ENCODE peak calls at places on chromosomes 6 and 20, in five cellular contexts. U is SK-N-SH, X is GM12892, O is HCT116, F is GM23338. V is an unnamed sample.

GRCh38 chr20:17635846-17636245 is 46.2 kb downstream of the RRBP1 start:
- DNase-seq in U (no peak), F (no peak), X (no peak), O (no peak), V (no peak)

GRCh38 chr6:28446818-28447511 is 3.7 kb upstream of the ZSCAN23 start:
- DNase-seq in F (peak; percentile 68), U (peak; percentile 60), X (no peak), O (no peak), V (no peak)

GRCh38 chr6:121436172-121436965 is 923 bp downstream of the GJA1 start:
- DNase-seq in U (no peak), F (peak; percentile 50), X (no peak), O (no peak), V (no peak)

GRCh38 chr20:60255866-60256265 is 297.6 kb downstream of the CDH26 start:
- DNase-seq in O (no peak), F (no peak), U (peak; percentile 12), X (no peak), V (no peak)

GRCh38 chr6:117615981-117616961 is 14.0 kb upstream of the GOPC start:
- DNase-seq in U (no peak), O (no peak), F (peak; percentile 92), X (no peak), V (no peak)

GRCh38 chr20:9059931-9060330 is 9.0 kb upstream of the PLCB4 start:
- DNase-seq in O (no peak), U (no peak), F (no peak), X (no peak), V (no peak)

GRCh38 chr6:105189026-105189680 is 9.3 kb upstream of the POPDC3 start:
- DNase-seq in X (no peak), U (no peak), O (no peak), F (no peak), V (no peak)

GRCh38 chr6:121838842-121839241 is 403.4 kb downstream of the GJA1 start:
- DNase-seq in U (no peak), X (no peak), O (no peak), F (no peak), V (no peak)

GRCh38 chr6:158072083-158072721 is 90.5 kb downstream of the SYNJ2 start:
- DNase-seq in F (peak; percentile 84), X (peak; percentile 71), U (peak; percentile 83), O (no peak), V (peak; percentile 87)

GRCh38 chr20:22581437-22582385 is 2.7 kb downstream of the FOXA2 start:
- DNase-seq in U (no peak), F (peak; percentile 47), X (no peak), O (no peak), V (no peak)

GRCh38 chr20:8664778-8665177 is 404.1 kb upstream of the PLCB4 start:
- DNase-seq in O (peak; percentile 2), U (no peak), X (no peak), F (peak; percentile 63), V (no peak)

GRCh38 chr6:146041282-146041681 is 12.4 kb downstream of the GRM1 start:
- DNase-seq in X (no peak), U (no peak), F (peak; percentile 83), O (peak; percentile 18), V (no peak)

GRCh38 chr20:13809373-13809772 is 24.5 kb downstream of the NDUFAF5 start:
- DNase-seq in F (no peak), X (no peak), U (no peak), O (no peak), V (no peak)

GRCh38 chr20:4102381-4102780 is 87.0 kb upstream of the RNF24 start:
- DNase-seq in O (no peak), X (no peak), U (no peak), F (no peak), V (no peak)

GRCh38 chr20:32116079-32116521 is 6.6 kb downstream of the TM9SF4 start:
- DNase-seq in F (peak; percentile 19), X (no peak), O (no peak), U (no peak), V (no peak)

GRCh38 chr6:158803733-158804143 is 15.4 kb downstream of the EZR start:
- DNase-seq in O (no peak), U (no peak), F (peak; percentile 43), X (peak; percentile 43), V (no peak)

GRCh38 chr20:18496042-18496441 is 983 bp downstream of the RBBP9 start:
- DNase-seq in O (no peak), F (peak; percentile 5), U (peak; percentile 47), X (no peak), V (no peak)

GRCh38 chr6:25136879-25137278 is 142.3 kb upstream of the CARMIL1 start:
- DNase-seq in F (no peak), U (no peak), X (no peak), O (no peak), V (no peak)

GRCh38 chr6:42744351-42744890 is 1.5 kb downstream of the TBCC start:
- DNase-seq in F (peak; percentile 6), X (no peak), U (no peak), O (no peak), V (no peak)

GRCh38 chr6:105112577-105112976 is 67.2 kb downstream of the POPDC3 start:
- DNase-seq in X (no peak), O (no peak), F (peak; percentile 44), U (no peak), V (no peak)

GRCh38 chr6:53718597-53719460 is 53.3 kb upstream of the KLHL31 start:
- DNase-seq in U (peak; percentile 45), F (peak; percentile 91), O (peak; percentile 65), X (peak; percentile 22), V (no peak)

GRCh38 chr6:151482290-151482689 is 11.5 kb upstream of the CCDC170 start:
- DNase-seq in O (no peak), X (no peak), F (no peak), U (no peak), V (no peak)

GRCh38 chr20:48648482-48649051 is 179.2 kb downstream of the PREX1 start:
- DNase-seq in F (no peak), U (no peak), X (no peak), O (no peak), V (no peak)

GRCh38 chr6:98944598-98945011 is 3.1 kb downstream of the FBXL4 start:
- DNase-seq in O (no peak), F (no peak), U (peak; percentile 30), X (no peak), V (no peak)

GRCh38 chr6:87378947-87379346 is 28.8 kb upstream of the CFAP206 start:
- DNase-seq in U (no peak), O (no peak), F (no peak), X (no peak), V (no peak)

GRCh38 chr20:57397004-57397692 is 6.0 kb downstream of the RBM38 start:
- DNase-seq in X (no peak), U (no peak), F (no peak), O (no peak), V (peak; percentile 66)

DNA sequence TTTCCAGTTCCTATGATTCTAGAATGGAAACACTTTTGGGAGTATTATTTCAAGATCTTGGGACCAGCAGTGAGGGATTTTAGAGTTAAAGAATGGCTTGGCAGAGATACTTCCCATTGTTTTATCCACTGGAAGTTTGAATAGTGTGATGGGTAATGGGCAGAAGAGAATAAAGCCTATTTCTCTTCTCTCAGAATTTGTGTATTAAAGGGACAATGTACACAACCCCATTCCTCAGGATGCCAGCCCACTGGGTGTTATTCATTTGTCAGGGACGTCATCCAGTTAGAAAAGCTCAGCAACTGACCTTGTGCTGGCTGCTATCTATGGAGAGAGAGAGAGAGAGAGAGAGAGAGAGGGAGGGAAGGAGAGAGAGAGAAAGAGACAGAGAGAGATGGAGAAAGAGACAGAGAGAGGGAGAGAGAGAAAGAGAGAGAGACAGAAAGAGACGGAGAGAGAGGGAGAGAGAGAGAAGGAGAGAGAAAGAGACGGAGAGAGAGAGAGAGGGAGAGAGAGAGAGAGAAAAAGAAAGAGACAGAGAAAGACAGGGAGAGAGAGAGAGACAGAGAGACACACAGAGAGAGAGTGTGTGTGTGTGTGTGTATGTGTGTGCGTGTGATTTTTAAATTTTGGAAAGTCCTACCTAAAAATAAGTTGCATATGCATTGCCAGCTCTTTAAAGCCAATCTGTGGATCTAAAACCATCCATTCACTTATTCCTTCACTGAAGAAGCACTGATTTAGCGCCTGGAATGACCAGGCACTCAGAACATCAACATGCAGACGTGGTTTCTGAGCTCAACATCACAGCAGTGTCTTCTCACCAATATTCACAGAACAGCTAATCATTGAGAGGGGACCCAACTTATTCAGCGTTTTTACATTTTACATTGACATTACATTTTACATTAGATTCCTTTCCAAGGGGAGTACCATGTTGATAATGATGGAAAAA is 388.8 kb downstream of the THBS2 start:
- DNase-seq in U (no peak), O (no peak), F (no peak), X (no peak), V (no peak)
- TF ChIP-seq POLR2AphosphoS5 in U (no peak), O (no peak), F (no peak), X (no peak), V (no peak)

GRCh38 chr6:168163096-168163731 is 84.2 kb upstream of the FRMD1 start:
- DNase-seq in O (no peak), F (no peak), U (peak; percentile 87), X (no peak), V (peak; percentile 92)
- TF ChIP-seq POLR2AphosphoS5 in O (no peak), F (no peak), U (no peak), X (no peak), V (peak; percentile 87)

DNA sequence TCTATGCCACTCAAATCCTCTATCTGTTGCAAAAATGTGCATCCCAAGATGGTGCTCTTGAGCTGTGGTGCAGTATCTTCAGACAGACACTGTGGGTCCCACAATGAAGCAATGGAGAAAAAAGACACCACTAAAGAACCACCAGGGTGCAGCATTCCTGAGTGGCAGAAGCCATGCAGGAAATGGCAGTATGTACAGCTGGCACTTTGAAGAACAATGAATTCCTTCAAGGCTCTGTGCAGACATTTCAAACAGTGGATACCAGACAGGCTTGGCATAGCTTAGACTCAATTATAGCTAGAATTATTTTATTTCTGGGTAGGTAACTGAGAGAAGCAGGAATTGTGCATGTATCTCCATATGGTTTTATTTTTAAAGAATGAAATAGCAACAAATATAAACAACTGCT is 24.0 kb upstream of the HDAC2 start:
- DNase-seq in X (peak; percentile 12), F (peak; percentile 81), U (peak; percentile 44), O (peak; percentile 88), V (no peak)
- TF ChIP-seq POLR2AphosphoS5 in X (no peak), F (no peak), U (no peak), O (peak; percentile 18), V (no peak)

DNA sequence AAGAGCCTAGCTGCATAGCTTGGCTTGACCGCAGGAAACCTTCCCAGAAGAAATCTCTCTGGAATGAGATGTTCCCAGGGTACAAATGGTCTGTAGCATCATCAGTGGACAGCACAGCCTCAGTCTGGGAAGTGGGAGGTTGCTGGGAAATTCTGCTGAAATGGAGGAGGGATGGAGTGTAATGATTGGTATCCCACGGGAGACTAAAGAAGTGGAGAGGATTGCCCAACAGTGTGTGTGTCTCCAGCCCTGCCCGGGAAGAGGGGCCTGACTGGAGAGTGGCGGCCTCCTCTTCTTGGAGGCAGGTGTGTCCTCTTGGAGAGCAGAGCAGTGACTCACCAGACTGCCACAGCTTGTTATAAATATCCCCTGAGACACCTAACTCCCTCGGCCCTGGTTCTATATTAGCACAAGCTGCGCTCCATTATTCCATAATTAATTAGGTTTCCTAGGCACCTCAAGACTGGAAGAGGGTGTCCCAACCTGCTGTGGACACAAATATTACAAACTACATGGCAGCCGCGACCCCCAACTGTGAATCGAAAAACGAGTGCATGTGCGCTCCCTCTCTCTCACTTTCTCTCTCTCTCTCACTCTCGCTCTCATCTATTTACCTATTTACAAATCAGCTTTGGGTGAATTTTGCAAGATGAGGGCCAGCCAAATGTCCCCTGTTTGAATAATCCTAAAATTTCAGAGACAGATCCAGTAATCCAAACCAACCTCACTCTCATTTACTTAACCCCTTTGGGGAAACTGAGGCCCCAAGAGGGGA is 68.8 kb downstream of the FGD2 start:
- DNase-seq in U (no peak), X (no peak), O (no peak), F (no peak), V (peak; percentile 83)
- TF ChIP-seq POLR2AphosphoS5 in U (no peak), X (no peak), O (no peak), F (no peak), V (no peak)

GRCh38 chr6:12371641-12372146 is 81.5 kb downstream of the EDN1 start:
- DNase-seq in U (no peak), O (no peak), F (no peak), X (no peak), V (no peak)
- TF ChIP-seq POLR2AphosphoS5 in U (no peak), O (no peak), F (no peak), X (no peak), V (no peak)

V was measured in sigmoid colon.